ENCODE peak calls at places on chromosomes 7 and 10, in nine cellular contexts. K is colonic mucosa; V is iPS DF 19.7; P is nephron progenitor cell; Y is LHCN-M2; Q is kidney glomerular epithelial cell; X is activated T-cell treated with anti-CD3 and anti-CD28 coated beads, Interleukin-2, amount 50 U/mL, for 72 hours; D is SW480; S is hippocampal formation. G is an unnamed sample.

GRCh38 chr7:100428967-100429636 is 529 bp upstream of the MEPCE start:
- DNase-seq in K (peak), V (peak), P (peak), Y (peak), Q (peak), X (peak), D (peak), S (peak), G (peak)

GRCh38 chr10:3068201-3068967 is 1.0 kb downstream of the PFKP start:
- DNase-seq in K (peak), V (no peak), P (peak), Y (peak), Q (no peak), X (peak), D (peak), S (peak), G (peak)

GRCh38 chr10:103859161-103860141 is 4.1 kb upstream of the SH3PXD2A start:
- DNase-seq in K (peak), V (no peak), P (peak), Y (peak), Q (peak), X (peak), D (peak), S (peak), G (peak)

GRCh38 chr7:151550601-151551286 is 31.0 kb upstream of the RHEB start:
- DNase-seq in K (no peak), V (no peak), P (no peak), Y (peak), Q (peak), X (no peak), D (no peak), S (no peak), G (no peak)

GRCh38 chr10:29381230-29381563 is 92.3 kb downstream of the LYZL1 start:
- DNase-seq in K (no peak), V (no peak), P (no peak), Y (no peak), Q (peak), X (no peak), D (no peak), S (no peak), G (no peak)

GRCh38 chr7:148697950-148698396 is 730 bp upstream of the CUL1 start:
- DNase-seq in K (peak), V (no peak), P (no peak), Y (no peak), Q (no peak), X (no peak), D (no peak), S (no peak), G (no peak)

GRCh38 chr10:128211953-128212727 is 85.9 kb upstream of the MKI67 start:
- DNase-seq in K (peak), V (peak), P (peak), Y (peak), Q (peak), X (peak), D (peak), S (peak), G (peak)

GRCh38 chr10:108445746-108446145 is 1281.2 kb upstream of the SORCS1 start:
- DNase-seq in K (no peak), V (no peak), P (no peak), Y (no peak), Q (no peak), X (no peak), D (no peak), S (no peak), G (no peak)

GRCh38 chr10:84328303-84329093 is at the start of gene CCSER2:
- DNase-seq in K (peak), V (no peak), P (peak), Y (peak), Q (peak), X (peak), D (peak), S (peak), G (peak)

GRCh38 chr10:14244147-14244546 is 86.6 kb downstream of the FRMD4A start:
- DNase-seq in K (no peak), V (no peak), P (no peak), Y (peak), Q (no peak), X (no peak), D (no peak), S (no peak), G (no peak)

GRCh38 chr10:46005383-46005782 is 25.0 kb downstream of the NCOA4 start:
- DNase-seq in K (no peak), V (no peak), P (no peak), Y (no peak), Q (no peak), X (no peak), D (no peak), S (no peak), G (no peak)

GRCh38 chr7:10429031-10429430 is 544.6 kb upstream of the PHF14 start:
- DNase-seq in K (no peak), V (no peak), P (no peak), Y (peak), Q (no peak), X (no peak), D (no peak), S (no peak), G (no peak)

GRCh38 chr7:47482013-47482761 is 99.7 kb downstream of the TNS3 start:
- DNase-seq in K (no peak), V (no peak), P (no peak), Y (peak), Q (peak), X (peak), D (peak), S (no peak), G (no peak)